ENCODE peak calls at places on chromosomes 5 and 9, in six cellular contexts. H, C, Y, G, S and M are unnamed samples.
A peak's percentile ranks its signal among the peaks of the same experiment; 100 is the strongest.

GRCh38 chr5:132408965-132409364 is 39.5 kb downstream of the SLC22A5 start:
- DNase-seq in H (no peak), C (no peak), Y (no peak), G (no peak), S (no peak), M (no peak)

GRCh38 chr9:116187570-116188170 is 34.1 kb downstream of the PAPPA start:
- DNase-seq in H (no peak), C (no peak), Y (no peak), G (no peak), S (no peak), M (no peak)

GRCh38 chr9:93276973-93277372 is 93.0 kb downstream of the WNK2 start:
- DNase-seq in H (no peak), C (no peak), Y (no peak), G (no peak), S (no peak), M (no peak)

GRCh38 chr5:89694026-89694540 is 715.5 kb downstream of the CETN3 start:
- DNase-seq in H (no peak), C (no peak), Y (no peak), G (no peak), S (no peak), M (no peak)

GRCh38 chr9:131728961-131729360 is 10.9 kb downstream of the RAPGEF1 start:
- DNase-seq in H (no peak), C (no peak), Y (no peak), G (no peak), S (no peak), M (no peak)

GRCh38 chr9:135574943-135575342 is 13.4 kb downstream of the PAEP start:
- DNase-seq in H (no peak), C (no peak), Y (no peak), G (no peak), S (no peak), M (no peak)

GRCh38 chr9:75950983-75951382 is 60.5 kb downstream of the PCSK5 start:
- DNase-seq in H (no peak), C (no peak), Y (no peak), G (no peak), S (no peak), M (no peak)

GRCh38 chr9:91024841-91025240 is 223.2 kb downstream of the SYK start:
- DNase-seq in H (no peak), C (no peak), Y (no peak), G (no peak), S (no peak), M (no peak)

GRCh38 chr9:77457916-77458592 is 190.1 kb downstream of the GNA14 start:
- DNase-seq in H (peak; percentile 75), C (peak; percentile 57), Y (peak; percentile 84), G (peak; percentile 34), S (peak; percentile 60), M (peak; percentile 62)

GRCh38 chr9:106324596-106325280 is 538.2 kb upstream of the ZNF462 start:
- DNase-seq in H (no peak), C (no peak), Y (peak; percentile 32), G (no peak), S (no peak), M (no peak)

GRCh38 chr5:137609122-137609521 is 110.0 kb upstream of the SPOCK1 start:
- DNase-seq in H (peak; percentile 59), C (peak; percentile 37), Y (no peak), G (no peak), S (peak; percentile 6), M (no peak)

GRCh38 chr9:89905628-89906338 is 301.0 kb downstream of the GADD45G start:
- DNase-seq in H (no peak), C (no peak), Y (no peak), G (no peak), S (no peak), M (no peak)

GRCh38 chr9:76905984-76906861 is at the start of gene PRUNE2:
- DNase-seq in H (peak; percentile 83), C (peak; percentile 69), Y (peak; percentile 92), G (peak; percentile 69), S (peak; percentile 79), M (peak; percentile 76)

GRCh38 chr9:70117835-70118319 is 74.2 kb downstream of the MAMDC2 start:
- DNase-seq in H (peak; percentile 42), C (no peak), Y (no peak), G (no peak), S (peak; percentile 74), M (no peak)

GRCh38 chr9:128420060-128420650 is 502 bp upstream of the CERCAM start:
- DNase-seq in H (peak; percentile 90), C (peak; percentile 66), Y (peak; percentile 80), G (peak; percentile 77), S (peak; percentile 45), M (peak; percentile 81)

GRCh38 chr9:100111235-100111634 is 12.2 kb downstream of the INVS start:
- DNase-seq in H (peak; percentile 98), C (no peak), Y (no peak), G (peak; percentile 93), S (peak; percentile 98), M (peak; percentile 70)

GRCh38 chr5:83387041-83387440 is 84.5 kb upstream of the VCAN start:
- DNase-seq in H (peak; percentile 71), C (no peak), Y (no peak), G (no peak), S (peak; percentile 11), M (no peak)

GRCh38 chr5:35856186-35857003 is at the start of gene IL7R:
- DNase-seq in H (peak; percentile 39), C (no peak), Y (no peak), G (no peak), S (peak; percentile 79), M (no peak)

GRCh38 chr5:175825906-175826305 is 45.5 kb upstream of the CPLX2 start:
- DNase-seq in H (no peak), C (no peak), Y (no peak), G (no peak), S (no peak), M (no peak)

GRCh38 chr5:54570923-54571322 is 53.4 kb downstream of the SNX18 start:
- DNase-seq in H (peak; percentile 57), C (no peak), Y (no peak), G (no peak), S (peak; percentile 65), M (no peak)
- H3K27ac ChIP-seq in H (no peak overlapping the region), C (no peak overlapping the region), Y (no peak overlapping the region), G (no peak overlapping the region), S (no peak overlapping the region), M (no peak overlapping the region)

GRCh38 chr9:71637433-71637832 is 130.9 kb downstream of the CEMIP2 start:
- DNase-seq in H (no peak), C (no peak), Y (no peak), G (no peak), S (no peak), M (no peak)

GRCh38 chr9:71632771-71633170 is 135.5 kb downstream of the CEMIP2 start:
- DNase-seq in H (no peak), C (no peak), Y (no peak), G (no peak), S (no peak), M (no peak)

GRCh38 chr9:71637926-71638325 is 130.4 kb downstream of the CEMIP2 start:
- DNase-seq in H (no peak), C (no peak), Y (no peak), G (no peak), S (no peak), M (no peak)

GRCh38 chr9:71636143-71636839 is 132.0 kb downstream of the CEMIP2 start:
- DNase-seq in H (no peak), C (no peak), Y (no peak), G (no peak), S (no peak), M (no peak)

GRCh38 chr9:71634753-71635152 is 133.6 kb downstream of the CEMIP2 start:
- DNase-seq in H (no peak), C (no peak), Y (no peak), G (no peak), S (no peak), M (no peak)
- H3K27ac ChIP-seq in H (no peak overlapping the region), C (no peak overlapping the region), Y (no peak overlapping the region), G (no peak overlapping the region), S (no peak overlapping the region), M (no peak overlapping the region)

GRCh38 chr9:125227761-125228160 is 13.4 kb downstream of the HSPA5 start:
- DNase-seq in H (no peak), C (no peak), Y (no peak), G (no peak), S (no peak), M (no peak)

GRCh38 chr9:125238127-125238914 is 2.8 kb downstream of the HSPA5 start:
- DNase-seq in H (peak; percentile 30), C (no peak), Y (no peak), G (no peak), S (no peak), M (no peak)

GRCh38 chr9:125235805-125236534 is 5.2 kb downstream of the HSPA5 start:
- DNase-seq in H (peak; percentile 12), C (no peak), Y (no peak), G (no peak), S (no peak), M (no peak)

GRCh38 chr9:125238915-125239446 is 2.2 kb downstream of the HSPA5 start:
- DNase-seq in H (peak; percentile 16), C (no peak), Y (no peak), G (no peak), S (no peak), M (no peak)

DNA sequence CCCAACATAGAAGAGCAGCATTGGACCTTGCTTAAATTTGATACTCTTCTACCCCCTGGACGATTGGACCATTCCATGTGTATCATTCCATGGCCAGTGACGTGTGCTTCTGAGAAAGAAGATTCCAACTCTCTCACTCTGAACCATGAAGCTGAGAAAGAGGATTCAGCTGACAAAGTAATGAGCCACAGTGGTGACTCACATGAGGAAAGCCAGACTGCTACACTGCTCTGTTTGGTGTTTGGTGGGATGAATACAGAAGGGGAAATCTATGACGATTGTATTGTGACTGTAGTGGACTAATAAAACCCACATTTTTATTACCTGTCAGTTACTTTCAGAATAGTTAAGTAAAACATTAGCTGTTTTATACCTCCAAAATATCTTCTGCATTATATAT is 7.5 kb downstream of the HSPA5 start:
- DNase-seq in H (peak; percentile 99), C (peak; percentile 70), Y (no peak), G (no peak), S (peak; percentile 100), M (no peak)
- H3K27ac ChIP-seq in H (peak overlapping the region; percentile 91), C (peak overlapping the region; percentile 29), Y (no peak overlapping the region), G (peak overlapping the region; percentile 30), S (no peak overlapping the region), M (no peak overlapping the region)

GRCh38 chr5:50447228-50447627 is 6.1 kb upstream of the EMB start:
- DNase-seq in H (no peak), C (no peak), Y (no peak), G (no peak), S (no peak), M (no peak)

GRCh38 chr5:50440651-50441478 is at the start of gene EMB:
- DNase-seq in H (peak; percentile 2), C (no peak), Y (peak; percentile 79), G (peak; percentile 48), S (no peak), M (peak; percentile 88)

GRCh38 chr5:50439221-50439620 is 1.9 kb downstream of the EMB start:
- DNase-seq in H (no peak), C (no peak), Y (no peak), G (no peak), S (no peak), M (no peak)

GRCh38 chr5:50445281-50445949 is 4.3 kb upstream of the EMB start:
- DNase-seq in H (no peak), C (no peak), Y (no peak), G (no peak), S (no peak), M (no peak)

DNA sequence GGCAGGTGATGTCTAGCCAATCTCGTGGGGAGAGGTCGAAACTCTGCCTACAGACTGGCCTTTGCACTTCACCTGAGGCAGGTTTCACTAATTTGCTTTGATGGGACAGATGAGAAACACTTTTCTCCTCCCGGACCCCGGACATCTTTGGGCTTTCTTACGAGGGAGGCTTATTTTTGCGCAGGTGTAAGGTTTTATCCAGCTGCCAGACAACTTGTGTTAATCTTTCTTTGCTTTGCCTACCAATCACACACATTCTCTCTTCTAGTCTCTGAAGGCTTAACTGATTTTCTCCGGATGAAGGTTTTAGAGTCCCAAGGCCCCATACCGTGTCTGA is 359 bp upstream of the EMB start:
- DNase-seq in H (no peak), C (no peak), Y (no peak), G (no peak), S (no peak), M (no peak)
- H3K27ac ChIP-seq in H (no peak overlapping the region), C (no peak overlapping the region), Y (no peak overlapping the region), G (no peak overlapping the region), S (no peak overlapping the region), M (peak overlapping the region; percentile 74)